ENCODE peak calls at places on chromosome 18, in four cellular contexts. C is memory B cell, K is renal cortical epithelial cell, R is fibroblast of the aortic adventitia. U is an unnamed sample.

GRCh38 chr18:21489119-21489750 is 111.3 kb downstream of the ESCO1 start:
- DNase-seq in K (peak), C (no peak), R (peak), U (peak)

GRCh38 chr18:29644276-29644675 is 1398.3 kb downstream of the DSC3 start:
- DNase-seq in R (peak), C (no peak), K (peak), U (no peak)

GRCh38 chr18:47795448-47795843 is 135.0 kb downstream of the SMAD2 start:
- DNase-seq in C (no peak), R (no peak), K (no peak), U (no peak)

GRCh38 chr18:27823053-27823452 is 353.9 kb downstream of the CDH2 start:
- DNase-seq in R (no peak), K (no peak), C (no peak), U (no peak)

GRCh38 chr18:78757014-78757413 is 222.6 kb upstream of the SALL3 start:
- DNase-seq in R (no peak), C (no peak), K (no peak), U (no peak)

GRCh38 chr18:10022365-10022764 is 108.5 kb downstream of the VAPA start:
- DNase-seq in K (no peak), R (no peak), C (no peak), U (no peak)

GRCh38 chr18:32086866-32087265 is 4.8 kb upstream of the RNF138 start:
- DNase-seq in C (no peak), K (peak), R (peak), U (no peak)

GRCh38 chr18:80009661-80010550 is 21.5 kb upstream of the TXNL4A start:
- DNase-seq in C (no peak), R (peak), K (peak), U (no peak)

GRCh38 chr18:13796515-13796914 is 27.4 kb upstream of the MC5R start:
- DNase-seq in K (no peak), C (no peak), R (no peak), U (no peak)

GRCh38 chr18:6202861-6203260 is 211.8 kb downstream of the L3MBTL4 start:
- DNase-seq in K (no peak), C (no peak), R (no peak), U (no peak)

GRCh38 chr18:73261243-73261642 is 393.5 kb upstream of the NETO1 start:
- DNase-seq in K (no peak), C (no peak), R (no peak), U (no peak)